ENCODE peak calls at places on chromosomes 6 and 20, in seven cellular contexts. P, X, B, D, H, R and E are unnamed samples.

GRCh38 chr6:169950558-169950957 is 199.1 kb downstream of the ERMARD start:
- DNase-seq in B (no peak), P (no peak), H (no peak), R (peak), D (no peak), X (no peak), E (peak)

GRCh38 chr6:159221486-159222170 is 52.4 kb downstream of the FNDC1 start:
- DNase-seq in R (no peak), D (no peak), X (no peak), B (peak), H (no peak), P (no peak), E (no peak)

GRCh38 chr6:153493501-153493900 is 362.4 kb upstream of the RGS17 start:
- DNase-seq in B (no peak), D (no peak), H (no peak), R (no peak), P (no peak), X (no peak), E (no peak)

GRCh38 chr6:37126554-37126906 is 43.4 kb upstream of the PIM1 start:
- DNase-seq in B (no peak), P (no peak), X (no peak), H (no peak), D (no peak), R (no peak), E (no peak)

GRCh38 chr6:43521836-43522235 is 4.9 kb downstream of the POLR1C start:
- DNase-seq in D (no peak), R (no peak), X (no peak), H (no peak), B (no peak), P (no peak), E (no peak)

GRCh38 chr20:31835977-31836852 is 9.2 kb downstream of the FOXS1 start:
- DNase-seq in P (peak), X (peak), B (peak), D (peak), H (peak), R (peak), E (peak)

GRCh38 chr6:11318835-11319813 is 86.7 kb upstream of the NEDD9 start:
- DNase-seq in D (no peak), P (no peak), R (no peak), H (no peak), B (no peak), X (peak), E (no peak)

GRCh38 chr20:43721097-43721428 is 5.7 kb downstream of the GTSF1L start:
- DNase-seq in X (no peak), D (no peak), H (no peak), P (no peak), B (no peak), R (no peak), E (no peak)

GRCh38 chr6:53441035-53441493 is 92.3 kb upstream of the ELOVL5 start:
- DNase-seq in P (no peak), D (no peak), B (peak), R (no peak), H (no peak), X (no peak), E (no peak)

GRCh38 chr20:52972965-52973819 is 1.0 kb downstream of the TSHZ2 start:
- DNase-seq in D (no peak), R (no peak), H (no peak), B (no peak), X (no peak), P (no peak), E (no peak)

GRCh38 chr6:74431873-74432272 is 735.9 kb downstream of the CD109 start:
- DNase-seq in X (peak), R (no peak), D (peak), H (no peak), P (no peak), B (peak), E (no peak)

GRCh38 chr6:16482702-16483314 is 244.4 kb downstream of the GMPR start:
- DNase-seq in R (no peak), X (no peak), D (no peak), P (no peak), H (no peak), B (no peak), E (no peak)

GRCh38 chr20:49989234-49990065 is 6.7 kb downstream of the SNAI1 start:
- DNase-seq in D (peak), X (peak), B (peak), H (no peak), P (peak), R (peak), E (no peak)

GRCh38 chr6:27275025-27275956 is 27.8 kb downstream of the PRSS16 start:
- DNase-seq in D (no peak), H (no peak), X (no peak), R (peak), P (peak), B (no peak), E (no peak)

GRCh38 chr6:161422710-161423109 is 148.8 kb upstream of the AGPAT4 start:
- DNase-seq in X (no peak), R (no peak), D (no peak), B (peak), H (no peak), P (peak), E (peak)

GRCh38 chr6:146337376-146337775 is 206.3 kb upstream of the RAB32 start:
- DNase-seq in X (no peak), P (no peak), D (no peak), B (peak), H (no peak), R (no peak), E (no peak)

GRCh38 chr6:90859612-90860011 is 272.7 kb upstream of the MAP3K7 start:
- DNase-seq in H (peak), D (no peak), R (peak), P (no peak), B (no peak), X (no peak), E (peak)

GRCh38 chr6:115001726-115002436 is 659.1 kb upstream of the HS3ST5 start:
- DNase-seq in P (no peak), B (no peak), R (peak), D (no peak), H (no peak), X (no peak), E (no peak)

GRCh38 chr6:91149914-91150674 is 563.2 kb upstream of the MAP3K7 start:
- DNase-seq in R (no peak), H (no peak), D (no peak), P (no peak), B (peak), X (peak), E (peak)

GRCh38 chr6:128519931-128520435 is 416 bp downstream of the PTPRK start:
- DNase-seq in R (no peak), P (no peak), D (no peak), B (no peak), X (no peak), H (peak), E (peak)

GRCh38 chr6:83597511-83597910 is 85.2 kb downstream of the PRSS35 start:
- DNase-seq in D (no peak), B (no peak), R (no peak), X (no peak), P (no peak), H (no peak), E (no peak)

GRCh38 chr20:47274449-47275108 is 81.9 kb downstream of the ZMYND8 start:
- DNase-seq in X (peak), D (peak), P (peak), H (no peak), R (peak), B (peak), E (peak)

GRCh38 chr20:57335392-57335791 is 5.8 kb downstream of the SPO11 start:
- DNase-seq in B (peak), P (no peak), D (no peak), H (no peak), R (peak), X (peak), E (peak)

GRCh38 chr6:3911614-3912336 is 62.6 kb downstream of the FAM50B start:
- DNase-seq in D (peak), H (peak), R (no peak), B (peak), X (peak), P (peak), E (peak)

GRCh38 chr6:107590378-107590777 is 100.5 kb downstream of the SOBP start:
- DNase-seq in B (no peak), H (no peak), R (no peak), X (no peak), P (no peak), D (no peak), E (no peak)

GRCh38 chr20:4805663-4806449 is 84.1 kb downstream of the PRND start:
- DNase-seq in R (no peak), B (no peak), P (no peak), H (no peak), X (no peak), D (no peak), E (no peak)

GRCh38 chr6:93550551-93551276 is 131.4 kb upstream of the EPHA7 start:
- DNase-seq in D (no peak), R (no peak), B (peak), P (peak), X (peak), H (no peak), E (no peak)

GRCh38 chr6:35360349-35361138 is 18.2 kb downstream of the PPARD start:
- DNase-seq in X (no peak), D (no peak), P (no peak), B (peak), R (no peak), H (peak), E (peak)

GRCh38 chr6:74073429-74073828 is 377.4 kb downstream of the CD109 start:
- DNase-seq in D (peak), P (peak), R (no peak), X (peak), B (peak), H (no peak), E (peak)

GRCh38 chr6:106512958-106513480 is 116.3 kb downstream of the RTN4IP1 start:
- DNase-seq in D (no peak), X (peak), B (no peak), H (no peak), R (no peak), P (no peak), E (peak)
- TF ChIP-seq CTCF in D (no peak), X (no peak), B (no peak), H (no peak), R (no peak), P (no peak), E (no peak)

GRCh38 chr6:167092672-167093339 is 30.1 kb upstream of the CCR6 start:
- DNase-seq in H (no peak), X (no peak), D (no peak), B (no peak), P (no peak), R (no peak), E (no peak)
- TF ChIP-seq CTCF in H (no peak), X (no peak), D (no peak), B (no peak), P (no peak), R (no peak), E (no peak)

DNA sequence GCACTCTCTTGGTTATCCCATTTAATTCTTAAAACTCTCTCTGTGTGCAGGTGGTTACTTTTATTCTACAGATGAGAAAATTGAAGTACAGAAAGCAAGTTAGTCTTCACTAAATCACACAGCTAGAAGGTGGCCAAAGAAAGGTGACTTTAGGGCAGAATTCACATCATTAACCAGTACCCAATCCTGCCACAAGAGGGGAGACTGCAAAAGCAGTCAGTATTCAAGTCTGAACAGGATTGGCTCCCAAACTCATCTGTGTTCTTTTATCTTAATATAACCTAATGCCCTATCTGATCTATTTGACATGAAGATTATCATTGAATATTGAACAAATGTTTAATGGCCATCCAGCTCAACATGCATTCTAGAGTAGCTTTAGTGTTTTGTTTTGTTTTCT is 225.3 kb upstream of the FAM83B start:
- DNase-seq in D (no peak), X (no peak), R (no peak), B (no peak), P (no peak), H (no peak), E (no peak)
- TF ChIP-seq CTCF in D (no peak), X (peak), R (no peak), B (no peak), P (peak), H (no peak), E (no peak)

GRCh38 chr6:157672726-157673412 is 150.2 kb upstream of the SNX9 start:
- DNase-seq in R (no peak), B (no peak), H (no peak), D (no peak), X (no peak), P (no peak), E (no peak)
- TF ChIP-seq CTCF in R (no peak), B (no peak), H (no peak), D (no peak), X (no peak), P (no peak), E (no peak)

DNA sequence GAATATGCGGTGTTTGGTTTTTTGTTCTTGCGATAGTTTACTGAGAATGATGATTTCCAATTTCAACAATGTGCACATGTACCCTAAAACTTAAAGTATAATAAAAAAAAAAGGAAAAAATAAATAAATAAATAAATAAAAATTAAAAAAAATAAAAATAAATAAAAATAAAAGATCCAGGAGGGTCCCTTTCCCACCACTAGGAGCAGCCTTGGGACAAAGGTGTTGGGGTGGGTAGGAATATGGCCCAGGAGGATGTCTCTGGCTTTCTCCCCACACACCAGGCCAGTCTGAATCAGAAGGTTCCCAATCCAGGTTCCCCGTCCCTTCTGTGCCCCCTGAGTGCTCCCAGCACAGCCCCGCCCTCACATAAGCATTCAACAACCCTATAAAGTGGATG is 9.5 kb downstream of the LRFN2 start:
- DNase-seq in B (no peak), P (no peak), R (no peak), X (no peak), D (no peak), H (no peak), E (no peak)
- TF ChIP-seq CTCF in B (peak), P (peak), R (no peak), X (no peak), D (peak), H (no peak), E (no peak)